ENCODE peak calls at places on chromosomes 2 and 18, in six cellular contexts. A is mesendoderm; S is transverse colon; T is tibial nerve; H is effector memory CD4-positive, alpha-beta T cell; R is endothelial cell of umbilical vein. W is an unnamed sample. For H3K4me1 and H3K27me3, the result is how much of the 10 kb centered on the place peaks cover.

GRCh38 chr2:14492920-14493503 is 139.5 kb upstream of the LRATD1 start:
- DNase-seq in A (peak), S (no peak), T (no peak), H (no peak), R (peak), W (peak)

GRCh38 chr2:166418853-166419615 is 43.3 kb upstream of the SCN9A start:
- DNase-seq in A (no peak), S (no peak), T (no peak), H (no peak), R (no peak), W (no peak)

GRCh38 chr2:64939332-64939917 is 49.8 kb upstream of the SLC1A4 start:
- DNase-seq in A (no peak), S (peak), T (no peak), H (no peak), R (no peak), W (no peak)

GRCh38 chr18:70907673-70908072 is 618.8 kb downstream of the SOCS6 start:
- DNase-seq in A (peak), S (no peak), T (no peak), H (no peak), R (peak), W (peak)

GRCh38 chr18:53909668-53910067 is 314.8 kb downstream of the MBD2 start:
- DNase-seq in A (peak), S (no peak), T (peak), H (no peak), R (no peak), W (no peak)

GRCh38 chr2:84870306-84870705 is 10.6 kb downstream of the TRABD2A start:
- DNase-seq in A (peak), S (no peak), T (no peak), H (no peak), R (no peak), W (no peak)

GRCh38 chr2:37877457-37878315 is 47.4 kb upstream of the RMDN2 start:
- DNase-seq in A (peak), S (no peak), T (peak), H (peak), R (peak), W (peak)

GRCh38 chr2:33426666-33427231 is 49.7 kb upstream of the RASGRP3 start:
- DNase-seq in A (no peak), S (no peak), T (no peak), H (no peak), R (no peak), W (peak)

GRCh38 chr2:17981936-17982335 is 103.5 kb downstream of the KCNS3 start:
- DNase-seq in A (no peak), S (no peak), T (no peak), H (no peak), R (no peak), W (no peak)

GRCh38 chr18:6222271-6222670 is 192.4 kb downstream of the L3MBTL4 start:
- DNase-seq in A (no peak), S (no peak), T (no peak), H (no peak), R (no peak), W (no peak)

DNA sequence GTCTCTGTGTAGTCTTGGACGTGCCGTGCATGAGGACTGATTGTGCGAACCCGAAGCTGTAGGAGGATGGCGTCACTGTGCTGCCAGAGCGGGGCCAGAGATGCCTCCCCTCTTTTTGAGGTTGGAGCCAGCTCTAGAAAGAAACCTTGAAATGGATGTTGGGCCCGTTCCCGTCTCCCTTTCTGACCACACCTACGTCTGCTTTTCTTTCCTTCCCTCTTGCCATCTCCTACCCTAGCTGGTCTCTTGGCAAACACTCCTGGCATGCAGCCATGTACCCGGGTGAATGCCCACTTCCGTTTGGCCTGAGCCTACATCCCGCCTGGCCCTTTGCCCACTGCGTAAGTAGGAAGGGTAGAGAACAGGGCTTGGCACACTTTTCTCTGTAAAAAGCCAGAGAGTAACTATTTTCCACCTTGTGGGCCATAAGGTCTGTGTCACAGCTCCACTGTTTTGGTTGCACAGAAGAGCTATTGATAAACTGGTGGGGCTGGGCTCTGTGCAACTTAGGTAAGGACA is 37.4 kb downstream of the SH3BP4 start:
- DNase-seq in A (no peak), S (peak), T (peak), H (no peak), R (peak), W (peak)
- H3K4me1 ChIP-seq in A (under half), S (under half), T (under half), H (under half), R (half or more), W (under half)

GRCh38 chr2:209311948-209312347 is 111.9 kb upstream of the MAP2 start:
- DNase-seq in A (no peak), S (no peak), T (no peak), H (no peak), R (no peak), W (no peak)

GRCh38 chr2:209308415-209308814 is 115.4 kb upstream of the MAP2 start:
- DNase-seq in A (peak), S (no peak), T (no peak), H (no peak), R (no peak), W (no peak)

GRCh38 chr2:209305026-209305425 is 118.8 kb upstream of the MAP2 start:
- DNase-seq in A (peak), S (no peak), T (no peak), H (no peak), R (no peak), W (no peak)

GRCh38 chr2:209305746-209306196 is 118.1 kb upstream of the MAP2 start:
- DNase-seq in A (peak), S (no peak), T (no peak), H (no peak), R (no peak), W (no peak)

DNA sequence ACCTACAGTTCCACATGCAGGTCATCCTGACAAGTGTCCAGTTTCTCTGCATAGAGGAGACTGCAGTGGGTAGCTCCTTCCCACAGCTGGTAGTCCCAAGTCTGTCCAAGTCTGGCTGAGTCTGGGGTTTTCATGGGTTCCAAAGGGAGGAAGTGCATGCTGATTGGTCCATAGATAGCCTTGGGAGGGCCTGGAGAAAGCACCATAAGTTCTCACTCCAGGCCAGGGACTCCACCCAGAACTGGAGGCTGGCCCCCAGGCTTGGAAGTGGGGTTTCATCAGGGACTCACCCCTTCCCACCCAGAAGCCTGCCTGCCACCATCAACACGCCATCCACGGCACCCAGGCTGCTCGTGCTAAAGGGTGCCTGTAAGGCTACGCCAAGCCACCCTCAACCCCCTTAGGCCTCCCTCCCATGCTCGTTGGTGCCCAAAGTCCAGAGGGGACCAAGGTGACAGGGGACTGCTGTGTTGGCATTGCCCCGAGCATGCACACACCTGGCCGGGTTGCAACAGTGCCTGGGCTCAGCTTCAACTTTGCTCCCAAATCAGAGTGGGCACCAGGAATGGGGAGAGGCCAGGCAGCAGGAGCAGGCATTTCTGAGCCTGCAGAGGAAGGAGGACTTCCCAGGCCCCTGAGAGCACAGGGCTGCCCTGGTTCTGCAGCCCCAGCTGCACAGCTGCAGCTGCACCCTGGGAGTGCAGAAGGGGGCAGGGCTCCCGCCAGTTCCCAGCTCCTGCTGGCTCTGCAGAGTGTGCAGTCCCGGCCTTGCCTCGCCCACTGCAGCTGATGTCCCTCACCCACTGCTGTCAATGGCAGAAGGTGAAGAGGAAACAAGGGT is 116.5 kb upstream of the MAP2 start:
- DNase-seq in A (peak), S (no peak), T (no peak), H (no peak), R (no peak), W (no peak)
- H3K27me3 ChIP-seq in A (under half), S (under half), T (under half), H (under half), R (under half), W (under half)

DNA sequence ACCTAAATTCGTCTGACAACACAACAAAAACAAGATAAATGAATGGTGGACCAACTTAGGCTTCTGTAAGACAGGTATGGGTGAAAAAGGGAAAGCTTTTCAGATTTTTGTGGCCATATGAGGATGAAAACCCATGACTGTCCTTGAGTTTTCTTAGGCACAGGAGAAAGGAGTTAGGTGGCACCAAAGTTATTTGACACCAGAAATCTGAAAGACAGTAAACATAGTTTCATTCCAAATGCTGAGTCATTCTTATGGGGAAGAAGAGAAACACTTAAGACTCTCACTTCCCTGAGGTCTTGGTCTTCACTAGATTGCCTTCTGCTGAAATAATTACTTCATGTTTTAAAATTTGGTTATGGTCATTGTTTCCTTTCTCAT is 5.2 kb upstream of the GPD2 start:
- DNase-seq in A (peak), S (no peak), T (no peak), H (no peak), R (peak), W (peak)
- H3K4me1 ChIP-seq in A (under half), S (under half), T (under half), H (under half), R (under half), W (under half)

DNA sequence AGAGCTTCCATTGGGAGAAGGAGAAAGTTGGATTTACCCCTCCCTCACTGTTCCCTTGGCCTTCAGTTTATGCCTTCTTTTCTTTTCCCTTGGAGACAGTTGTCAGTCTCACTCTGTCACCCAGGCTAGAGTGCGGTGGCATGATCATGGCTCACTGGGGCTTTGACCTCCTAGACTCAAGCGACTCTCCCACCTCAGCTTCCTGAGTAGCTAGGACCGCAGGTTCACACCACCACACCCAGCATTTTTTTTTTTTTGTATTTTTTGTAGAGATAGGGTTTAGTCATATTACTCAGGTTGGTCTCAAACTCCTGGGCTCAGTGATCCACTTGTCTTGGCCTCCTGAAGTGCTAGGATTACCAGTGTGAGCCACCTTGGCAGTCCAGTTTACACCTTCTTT is 49.9 kb downstream of the SLC9A4 start:
- DNase-seq in A (no peak), S (no peak), T (no peak), H (no peak), R (no peak), W (no peak)
- H3K27me3 ChIP-seq in A (under half), S (under half), T (under half), H (under half), R (under half), W (under half)

DNA sequence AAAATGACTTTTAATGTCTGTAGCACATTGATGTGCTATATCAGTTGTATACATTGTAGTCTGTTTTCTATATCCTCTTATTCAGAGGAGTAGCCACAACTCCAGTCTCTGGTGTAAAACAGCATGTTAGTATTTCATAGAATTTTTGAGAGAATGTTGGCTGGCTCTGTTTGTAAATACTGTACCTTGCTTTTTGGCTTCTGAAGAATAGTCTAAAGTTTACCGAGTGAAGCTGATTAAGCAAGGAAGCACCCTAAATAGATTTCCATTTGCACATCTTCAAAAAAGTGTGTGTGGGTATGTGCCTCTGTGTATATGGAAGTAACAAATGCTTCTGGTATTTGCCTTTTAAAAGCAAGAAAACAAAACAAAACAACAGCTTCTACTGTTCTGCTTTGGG is 50.5 kb downstream of the MAP4K4 start:
- DNase-seq in A (no peak), S (no peak), T (no peak), H (no peak), R (no peak), W (no peak)
- H3K4me1 ChIP-seq in A (under half), S (under half), T (half or more), H (under half), R (under half), W (under half)

GRCh38 chr18:59311631-59312030 is 6.8 kb downstream of the CPLX4 start:
- DNase-seq in A (peak), S (no peak), T (no peak), H (no peak), R (no peak), W (peak)

GRCh38 chr18:59305295-59305694 is 13.2 kb downstream of the CPLX4 start:
- DNase-seq in A (no peak), S (no peak), T (no peak), H (no peak), R (no peak), W (no peak)

GRCh38 chr18:59303656-59304055 is 14.8 kb downstream of the CPLX4 start:
- DNase-seq in A (no peak), S (no peak), T (no peak), H (no peak), R (no peak), W (no peak)

GRCh38 chr18:59303006-59303405 is 15.4 kb downstream of the CPLX4 start:
- DNase-seq in A (no peak), S (no peak), T (no peak), H (no peak), R (no peak), W (no peak)

GRCh38 chr18:59308201-59309014 is 10.0 kb downstream of the CPLX4 start:
- DNase-seq in A (peak), S (peak), T (peak), H (peak), R (peak), W (no peak)
- H3K27me3 ChIP-seq in A (under half), S (half or more), T (under half), H (under half), R (under half), W (under half)

GRCh38 chr2:128287780-128288735 is 30.6 kb downstream of the HS6ST1 start:
- DNase-seq in A (no peak), S (no peak), T (no peak), H (no peak), R (no peak), W (no peak)
- H3K4me1 ChIP-seq in A (under half), S (under half), T (half or more), H (under half), R (under half), W (under half)

W was measured in PC-9.